ENCODE peak calls at places on chromosomes 3 and 15, in five cellular contexts. W is K562, V is SK-N-SH, N is GM12878, C is HepG2. G is an unnamed sample.

GRCh38 chr3:64995857-64996564 is 308.2 kb upstream of the ADAMTS9 start:
- DNase-seq in V (no peak), C (peak), N (no peak), W (peak), G (no peak)

GRCh38 chr3:57385498-57385897 is 93.0 kb upstream of the ASB14 start:
- DNase-seq in V (no peak), W (no peak), C (peak), N (no peak), G (no peak)

GRCh38 chr15:40937762-40938529 is 8.8 kb downstream of the DLL4 start:
- DNase-seq in V (peak), C (no peak), W (no peak), N (no peak), G (peak)

GRCh38 chr15:26197719-26198118 is 334.6 kb upstream of the ATP10A start:
- DNase-seq in W (no peak), C (no peak), N (no peak), V (no peak), G (no peak)

GRCh38 chr15:68582236-68582635 is 3.4 kb downstream of the CORO2B start:
- DNase-seq in C (no peak), W (no peak), N (no peak), V (no peak), G (no peak)

GRCh38 chr3:15521573-15521965 is at the start of gene COLQ:
- DNase-seq in V (no peak), W (no peak), C (no peak), N (no peak), G (no peak)

GRCh38 chr3:110806924-110807323 is 264.7 kb upstream of the NECTIN3 start:
- DNase-seq in C (peak), N (no peak), V (no peak), W (no peak), G (no peak)

GRCh38 chr15:90315276-90315982 is 36.7 kb upstream of the ZNF774 start:
- DNase-seq in V (no peak), C (peak), N (no peak), W (no peak), G (no peak)

GRCh38 chr3:45059132-45059531 is 33.0 kb downstream of the CLEC3B start:
- DNase-seq in N (no peak), W (no peak), C (no peak), V (no peak), G (no peak)

GRCh38 chr3:170359178-170359704 is 1.7 kb downstream of the SKIL start:
- DNase-seq in W (no peak), N (no peak), C (no peak), V (no peak), G (no peak)

GRCh38 chr15:38072007-38072506 is 137.6 kb downstream of the TMCO5A start:
- DNase-seq in W (no peak), V (no peak), N (no peak), C (no peak), G (no peak)

GRCh38 chr3:31041161-31041978 is 146.9 kb upstream of the GADL1 start:
- DNase-seq in W (no peak), C (peak), V (no peak), N (no peak), G (peak)

GRCh38 chr3:170330366-170330765 is 27.1 kb upstream of the SKIL start:
- DNase-seq in C (peak), W (peak), V (no peak), N (no peak), G (peak)

GRCh38 chr15:29045717-29046116 is 159.9 kb downstream of the APBA2 start:
- DNase-seq in C (no peak), N (no peak), W (no peak), V (no peak), G (no peak)

GRCh38 chr3:106457278-106458210 is 588.7 kb upstream of the CBLB start:
- DNase-seq in N (peak), W (peak), V (no peak), C (no peak), G (no peak)

GRCh38 chr3:24519368-24520100 is 24.9 kb upstream of the THRB start:
- DNase-seq in V (no peak), N (peak), W (peak), C (peak), G (no peak)

GRCh38 chr3:150329408-150329807 is 78.7 kb upstream of the TSC22D2 start:
- DNase-seq in V (no peak), W (no peak), N (peak), C (no peak), G (no peak)

GRCh38 chr3:116005404-116005803 is 382.1 kb downstream of the GAP43 start:
- DNase-seq in W (peak), V (no peak), N (no peak), C (no peak), G (no peak)

GRCh38 chr3:134250717-134251220 is at the start of gene RYK:
- DNase-seq in N (no peak), W (peak), V (peak), C (peak), G (peak)

GRCh38 chr3:196080997-196081833 is 675 bp downstream of the TFRC start:
- DNase-seq in N (no peak), C (peak), V (peak), W (peak), G (no peak)

GRCh38 chr3:51386852-51387229 is 1.8 kb downstream of the MANF start:
- DNase-seq in N (no peak), W (no peak), V (no peak), C (no peak), G (no peak)

GRCh38 chr15:95988574-95988887 is 342.0 kb upstream of the NR2F2 start:
- DNase-seq in N (no peak), W (no peak), C (peak), V (no peak), G (no peak)

GRCh38 chr3:144831955-144832716 is 860.5 kb downstream of the DIPK2A start:
- DNase-seq in W (no peak), N (no peak), V (no peak), C (no peak), G (no peak)

GRCh38 chr15:29183071-29183831 is 86.4 kb downstream of the NSMCE3 start:
- DNase-seq in C (no peak), W (no peak), N (no peak), V (no peak), G (no peak)

GRCh38 chr3:15207836-15208504 is 1.9 kb downstream of the CAPN7 start:
- DNase-seq in C (no peak), W (no peak), N (no peak), V (no peak), G (no peak)

GRCh38 chr3:160980740-160981139 is 124.4 kb downstream of the B3GALNT1 start:
- DNase-seq in W (no peak), C (no peak), N (no peak), V (no peak), G (no peak)

GRCh38 chr3:20326537-20326936 is 140.5 kb upstream of the SGO1 start:
- DNase-seq in V (no peak), W (no peak), N (no peak), C (no peak), G (no peak)

GRCh38 chr3:177725165-177725564 is 527.9 kb upstream of the TBL1XR1 start:
- DNase-seq in V (no peak), W (no peak), N (no peak), C (no peak), G (no peak)

GRCh38 chr3:80769683-80770082 is 991.8 kb downstream of the GBE1 start:
- DNase-seq in N (no peak), W (peak), V (no peak), C (no peak), G (no peak)

GRCh38 chr3:69385723-69386483 is at the start of gene FRMD4B:
- DNase-seq in N (no peak), V (peak), W (peak), C (peak), G (no peak)

GRCh38 chr15:63425426-63425825 is 43.8 kb upstream of the CA12 start:
- DNase-seq in N (no peak), W (no peak), C (no peak), V (no peak), G (no peak)

GRCh38 chr15:63421433-63421832 is 39.8 kb upstream of the CA12 start:
- DNase-seq in C (no peak), W (no peak), N (no peak), V (no peak), G (no peak)

GRCh38 chr15:63417721-63418120 is 36.1 kb upstream of the CA12 start:
- DNase-seq in W (no peak), C (no peak), V (no peak), N (no peak), G (no peak)

GRCh38 chr15:63422891-63423290 is 41.2 kb upstream of the CA12 start:
- DNase-seq in C (no peak), W (no peak), V (no peak), N (no peak), G (no peak)

GRCh38 chr15:63420333-63420741 is 38.7 kb upstream of the CA12 start:
- DNase-seq in W (peak), V (no peak), N (no peak), C (no peak), G (no peak)
- H3K4me2 ChIP-seq in W (peak), V (no peak), N (no peak), C (peak), G (no peak)

GRCh38 chr3:143070977-143071551 is 48.5 kb upstream of the CHST2 start:
- DNase-seq in N (no peak), C (peak), V (no peak), W (no peak), G (no peak)
- TF ChIP-seq JUND in N (no peak), C (no peak), V (no peak), W (no peak), G (no peak)

GRCh38 chr3:50239649-50240048 is 3.6 kb downstream of the GNAI2 start:
- DNase-seq in W (no peak), C (no peak), V (no peak), N (no peak), G (no peak)
- H3K4me2 ChIP-seq in W (no peak), C (no peak), V (peak), N (peak), G (no peak)

DNA sequence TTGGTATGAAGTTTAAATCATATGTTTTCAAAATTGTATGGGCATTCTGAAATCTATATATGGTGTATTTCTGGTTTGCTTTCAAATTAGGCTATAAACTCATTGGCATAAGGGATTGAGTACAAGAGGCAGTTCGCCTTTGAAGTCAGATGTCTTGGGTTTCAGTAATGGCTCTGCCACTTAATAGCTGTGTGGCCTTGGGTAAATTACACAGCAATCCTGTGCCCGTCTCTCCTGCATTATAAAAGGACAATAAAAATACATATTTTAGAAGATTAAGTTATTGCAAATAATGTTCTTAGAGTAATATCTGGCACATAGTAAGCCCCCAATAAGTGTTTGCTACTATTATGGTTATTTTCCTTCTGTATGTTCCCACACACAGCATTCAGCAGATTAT is 20.4 kb upstream of the STRIT1 start:
- DNase-seq in N (no peak), W (no peak), V (no peak), C (no peak), G (no peak)
- TF ChIP-seq JUND in N (no peak), W (no peak), V (no peak), C (no peak), G (no peak)

G was measured in HCT116.